ENCODE peak calls at places on chromosomes 11 and 22, in seven cellular contexts. K is HCT116; O is activated CD4-positive, alpha-beta T cell treated with anti-CD3 and anti-CD28 coated beads for 36 hours; M is upper lobe of right lung; N is pancreas; V is sciatic nerve; U is T-helper 17 cell. R is an unnamed sample.

GRCh38 chr11:57616595-57616994 is 19.1 kb downstream of the SERPING1 start:
- ATAC-seq in N (no peak), O (no peak), K (no peak), U (no peak), V (no peak), M (no peak), R (no peak)

GRCh38 chr22:35631597-35631996 is 14.5 kb upstream of the MB start:
- ATAC-seq in V (no peak), K (peak), U (peak), N (peak), M (peak), O (no peak), R (peak)

GRCh38 chr11:73538381-73538872 is 59.5 kb downstream of the FAM168A start:
- ATAC-seq in N (no peak), K (no peak), O (peak), U (peak), M (no peak), V (no peak), R (peak)

GRCh38 chr11:77308838-77309237 is 7.4 kb upstream of the GDPD4 start:
- ATAC-seq in O (peak), K (no peak), N (no peak), U (no peak), V (no peak), M (no peak), R (no peak)

GRCh38 chr11:3129591-3130268 is 35.4 kb downstream of the OSBPL5 start:
- ATAC-seq in O (no peak), K (no peak), U (no peak), N (no peak), V (no peak), M (no peak), R (no peak)

GRCh38 chr11:82889133-82890001 is 10.9 kb downstream of the PRCP start:
- ATAC-seq in N (no peak), V (no peak), M (peak), O (no peak), U (no peak), K (no peak), R (no peak)

GRCh38 chr22:24442352-24442744 is 14.9 kb downstream of the ADORA2A start:
- ATAC-seq in O (no peak), V (no peak), U (no peak), M (no peak), K (no peak), N (no peak), R (no peak)

GRCh38 chr11:134481135-134481534 is 69.1 kb upstream of the B3GAT1 start:
- ATAC-seq in U (no peak), M (no peak), N (peak), O (no peak), V (no peak), K (no peak), R (no peak)

GRCh38 chr11:108197351-108197750 is 25.1 kb downstream of the NPAT start:
- ATAC-seq in U (no peak), N (peak), V (no peak), M (no peak), K (no peak), O (peak), R (no peak)

GRCh38 chr22:37218771-37219411 is 6.6 kb upstream of the SSTR3 start:
- ATAC-seq in M (no peak), U (peak), O (peak), N (no peak), V (no peak), K (no peak), R (no peak)

GRCh38 chr22:23033116-23033905 is 37.0 kb upstream of the GNAZ start:
- ATAC-seq in U (no peak), M (no peak), K (no peak), O (no peak), V (no peak), N (no peak), R (no peak)

GRCh38 chr11:77115956-77116355 is 12.1 kb upstream of the MYO7A start:
- ATAC-seq in V (no peak), K (no peak), N (no peak), M (no peak), U (no peak), O (no peak), R (no peak)